ENCODE peak calls at places on chromosomes 16 and 17, in seven cellular contexts. R is progenitor cell of endocrine pancreas, E is ovary, U is AG04449, N is AG09319, J is fibroblast of lung, W is transverse colon. M is an unnamed sample.

GRCh38 chr17:47829870-47830269 is 1.5 kb downstream of the MRPL10 start:
- DNase-seq in R (no peak), E (no peak), U (no peak), N (no peak), J (no peak), W (no peak), M (no peak)

GRCh38 chr16:47065766-47066688 is 77.7 kb downstream of the NETO2 start:
- DNase-seq in R (no peak), E (no peak), U (no peak), N (no peak), J (no peak), W (no peak), M (peak; percentile 64)

GRCh38 chr17:45345554-45346254 is 28.9 kb upstream of the MAP3K14 start:
- DNase-seq in R (no peak), E (no peak), U (peak; percentile 84), N (peak; percentile 43), J (peak; percentile 70), W (peak; percentile 6), M (no peak)

GRCh38 chr17:83057397-83057761 is 22.0 kb upstream of the METRNL start:
- DNase-seq in R (no peak), E (no peak), U (no peak), N (no peak), J (no peak), W (no peak), M (no peak)

GRCh38 chr17:7886227-7887037 is 2.2 kb upstream of the CHD3 start:
- DNase-seq in R (no peak), E (peak; percentile 63), U (no peak), N (no peak), J (peak; percentile 22), W (peak; percentile 51), M (no peak)

GRCh38 chr17:18362509-18363020 is 785 bp downstream of the SHMT1 start:
- DNase-seq in R (no peak), E (peak; percentile 66), U (no peak), N (peak; percentile 36), J (peak; percentile 33), W (peak; percentile 68), M (no peak)

GRCh38 chr16:7278636-7279035 is 54.0 kb upstream of the RBFOX1 start:
- DNase-seq in R (no peak), E (no peak), U (no peak), N (no peak), J (no peak), W (no peak), M (no peak)

GRCh38 chr17:49315551-49315951 is 46.5 kb downstream of the ZNF652 start:
- DNase-seq in R (peak; percentile 34), E (peak; percentile 71), U (peak; percentile 69), N (peak; percentile 66), J (peak; percentile 86), W (peak; percentile 79), M (peak; percentile 87)

GRCh38 chr17:81020443-81020766 is 14.5 kb upstream of the BAIAP2 start:
- DNase-seq in R (no peak), E (no peak), U (no peak), N (no peak), J (no peak), W (no peak), M (no peak)

GRCh38 chr17:82343560-82343959 is 10.0 kb upstream of the SECTM1 start:
- DNase-seq in R (no peak), E (no peak), U (no peak), N (no peak), J (no peak), W (no peak), M (no peak)

GRCh38 chr16:84486551-84487235 is 17.8 kb downstream of the MEAK7 start:
- DNase-seq in R (no peak), E (no peak), U (no peak), N (no peak), J (no peak), W (no peak), M (peak; percentile 62)

GRCh38 chr16:62088731-62089410 is 52.6 kb upstream of the CDH8 start:
- DNase-seq in R (no peak), E (no peak), U (no peak), N (no peak), J (no peak), W (no peak), M (no peak)

GRCh38 chr17:18993876-18994275 is 10.7 kb downstream of the FAM83G start:
- DNase-seq in R (no peak), E (peak; percentile 48), U (no peak), N (no peak), J (peak; percentile 9), W (no peak), M (no peak)

GRCh38 chr16:67396159-67396774 is 3.0 kb upstream of the TPPP3 start:
- DNase-seq in R (no peak), E (peak; percentile 59), U (peak; percentile 19), N (no peak), J (peak; percentile 70), W (peak; percentile 92), M (no peak)

GRCh38 chr17:81558941-81559806 is 7.0 kb upstream of the FAAP100 start:
- DNase-seq in R (no peak), E (no peak), U (no peak), N (no peak), J (no peak), W (no peak), M (no peak)

GRCh38 chr17:82754297-82755208 is 2.7 kb downstream of the TBCD start:
- DNase-seq in R (no peak), E (no peak), U (no peak), N (no peak), J (peak; percentile 65), W (peak; percentile 39), M (no peak)

GRCh38 chr16:53789159-53789558 is 85.2 kb downstream of the FTO start:
- DNase-seq in R (no peak), E (no peak), U (peak; percentile 88), N (no peak), J (peak; percentile 95), W (no peak), M (no peak)

GRCh38 chr17:80286638-80286960 is 25.9 kb downstream of the RNF213 start:
- DNase-seq in R (no peak), E (no peak), U (no peak), N (no peak), J (no peak), W (no peak), M (no peak)

GRCh38 chr16:46974352-46974751 is 878 bp upstream of the DNAJA2 start:
- DNase-seq in R (no peak), E (no peak), U (no peak), N (no peak), J (peak; percentile 9), W (no peak), M (peak; percentile 23)

GRCh38 chr16:1105888-1106620 is 10.0 kb upstream of the C1QTNF8 start:
- DNase-seq in R (peak; percentile 81), E (peak; percentile 88), U (no peak), N (peak; percentile 2), J (peak; percentile 35), W (peak; percentile 59), M (peak; percentile 93)
- TF ChIP-seq CTCF in R (peak; percentile 98), E (peak; percentile 89), U (peak; percentile 96), N (peak; percentile 79), J (peak; percentile 65), W (peak; percentile 82), M (peak; percentile 98)

DNA sequence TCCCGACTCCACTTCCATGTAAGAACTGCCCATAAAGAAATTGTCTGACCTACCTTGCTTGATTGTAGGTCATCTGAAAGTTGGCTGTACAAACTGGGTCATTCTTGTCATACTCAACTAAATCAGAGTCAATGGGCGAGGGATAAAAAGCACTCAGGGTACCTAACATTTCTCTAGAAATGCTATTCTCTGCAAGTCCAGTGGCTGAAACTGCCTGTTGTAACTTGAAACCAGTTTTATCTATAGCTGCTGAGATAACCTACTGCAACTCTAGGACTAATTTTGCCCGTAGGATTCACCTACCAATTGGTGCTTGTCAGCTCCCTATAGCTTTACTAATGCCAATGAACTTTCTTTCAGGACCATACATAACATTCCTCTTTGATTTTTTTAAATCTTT is 100.1 kb upstream of the GRIN2A start:
- DNase-seq in R (no peak), E (no peak), U (no peak), N (no peak), J (no peak), W (no peak), M (no peak)
- TF ChIP-seq CTCF in R (no peak), E (no peak), U (no peak), N (no peak), J (no peak), W (no peak), M (no peak)

GRCh38 chr17:14294876-14295275 is 6.0 kb upstream of the HS3ST3B1 start:
- DNase-seq in R (no peak), E (no peak), U (no peak), N (no peak), J (no peak), W (no peak), M (peak; percentile 46)
- TF ChIP-seq CTCF in R (no peak), E (no peak), U (no peak), N (no peak), J (no peak), W (no peak), M (no peak)

DNA sequence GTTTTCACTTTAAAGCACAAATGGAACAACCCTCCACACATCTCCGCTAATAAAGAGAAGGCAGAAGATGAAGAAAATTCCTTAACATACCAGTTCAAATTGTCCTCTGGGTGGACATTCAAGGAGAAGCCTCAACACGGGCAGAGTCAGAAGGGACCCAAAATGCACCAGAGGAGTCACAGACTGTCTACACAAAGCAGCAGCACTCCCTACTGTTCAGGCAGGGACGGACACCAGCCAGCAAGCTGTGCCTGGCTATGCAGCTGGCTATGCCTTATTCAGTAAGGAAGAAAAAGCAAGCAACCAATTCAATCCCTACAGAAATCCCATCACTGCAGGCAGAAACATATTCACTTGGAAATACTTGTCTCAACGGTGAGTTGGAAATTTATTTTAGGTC is 8.1 kb downstream of the DNAJC7 start:
- DNase-seq in R (no peak), E (no peak), U (no peak), N (no peak), J (no peak), W (no peak), M (no peak)
- TF ChIP-seq CTCF in R (no peak), E (no peak), U (no peak), N (no peak), J (no peak), W (no peak), M (no peak)

GRCh38 chr17:493666-494065 is 141.1 kb upstream of the RPH3AL start:
- DNase-seq in R (no peak), E (no peak), U (no peak), N (no peak), J (no peak), W (no peak), M (no peak)

GRCh38 chr17:489758-490329 is 137.2 kb upstream of the RPH3AL start:
- DNase-seq in R (peak; percentile 16), E (peak; percentile 39), U (no peak), N (no peak), J (peak; percentile 55), W (peak; percentile 69), M (no peak)

GRCh38 chr17:492015-492399 is 139.4 kb upstream of the RPH3AL start:
- DNase-seq in R (no peak), E (no peak), U (no peak), N (no peak), J (no peak), W (no peak), M (no peak)

GRCh38 chr17:488993-489757 is 136.6 kb upstream of the RPH3AL start:
- DNase-seq in R (peak; percentile 16), E (no peak), U (no peak), N (no peak), J (peak; percentile 75), W (no peak), M (no peak)

GRCh38 chr17:491086-492014 is 138.7 kb upstream of the RPH3AL start:
- DNase-seq in R (peak; percentile 56), E (peak; percentile 73), U (no peak), N (no peak), J (peak; percentile 64), W (peak; percentile 38), M (peak; percentile 92)
- TF ChIP-seq CTCF in R (no peak), E (no peak), U (peak; percentile 7), N (no peak), J (no peak), W (no peak), M (no peak)

GRCh38 chr17:40177275-40177874 is at the start of gene RAPGEFL1:
- DNase-seq in R (peak; percentile 57), E (peak; percentile 74), U (no peak), N (no peak), J (peak; percentile 67), W (peak; percentile 91), M (no peak)
- TF ChIP-seq CTCF in R (no peak), E (no peak), U (no peak), N (no peak), J (no peak), W (no peak), M (no peak)